ENCODE peak calls at places on chromosome 10, in seven cellular contexts. I, H, F, G, Q, C and N are unnamed samples.

GRCh38 chr10:31353574-31353973 is 34.6 kb downstream of the ZEB1 start:
- DNase-seq in F (no peak), G (peak), I (peak), H (no peak), C (no peak), Q (peak), N (no peak)

GRCh38 chr10:118436742-118437141 is 94.6 kb upstream of the FAM204A start:
- DNase-seq in G (no peak), I (no peak), C (no peak), Q (no peak), F (no peak), H (no peak), N (no peak)

GRCh38 chr10:61757525-61758397 is 95.0 kb downstream of the CABCOCO1 start:
- DNase-seq in C (no peak), H (no peak), I (no peak), Q (no peak), F (no peak), G (no peak), N (peak)

GRCh38 chr10:121043124-121043849 is 192.1 kb downstream of the WDR11 start:
- DNase-seq in H (no peak), C (no peak), Q (peak), F (no peak), G (no peak), I (no peak), N (no peak)

GRCh38 chr10:69663548-69663947 is 33.5 kb downstream of the FAM241B start:
- DNase-seq in G (no peak), Q (no peak), F (peak), I (no peak), C (peak), H (no peak), N (no peak)

GRCh38 chr10:79331709-79332108 is 15.6 kb upstream of the PPIF start:
- DNase-seq in F (no peak), C (no peak), H (no peak), G (peak), I (no peak), Q (no peak), N (no peak)

GRCh38 chr10:96840841-96841518 is 8.9 kb downstream of the LCOR start:
- DNase-seq in Q (peak), F (no peak), H (no peak), I (peak), C (no peak), G (no peak), N (no peak)

GRCh38 chr10:76902949-76903348 is 734.7 kb downstream of the KCNMA1 start:
- DNase-seq in H (peak), Q (no peak), C (no peak), F (peak), I (peak), G (no peak), N (no peak)

GRCh38 chr10:73647211-73647874 is 6.1 kb upstream of the MYOZ1 start:
- DNase-seq in H (peak), I (no peak), C (no peak), Q (no peak), G (no peak), F (peak), N (no peak)

GRCh38 chr10:59892697-59893096 is 13.7 kb downstream of the CCDC6 start:
- DNase-seq in H (no peak), F (no peak), C (peak), Q (no peak), I (no peak), G (no peak), N (no peak)

GRCh38 chr10:89122431-89123066 is 84.6 kb downstream of the CH25H start:
- DNase-seq in I (no peak), F (no peak), Q (no peak), G (no peak), C (no peak), H (no peak), N (no peak)

GRCh38 chr10:103557455-103557854 is 64.0 kb downstream of the NEURL1 start:
- DNase-seq in Q (peak), C (no peak), G (no peak), H (no peak), I (no peak), F (no peak), N (no peak)

GRCh38 chr10:27983144-27983543 is 15.7 kb downstream of the ODAD2 start:
- DNase-seq in H (no peak), I (no peak), G (no peak), Q (no peak), C (no peak), F (no peak), N (no peak)

GRCh38 chr10:112294169-112294568 is 11.0 kb downstream of the TECTB start:
- DNase-seq in Q (no peak), G (no peak), C (no peak), I (no peak), H (no peak), F (no peak), N (no peak)

GRCh38 chr10:8049151-8049873 is 5.2 kb upstream of the GATA3 start:
- DNase-seq in H (peak), I (no peak), Q (no peak), G (no peak), F (peak), C (no peak), N (peak)

GRCh38 chr10:113410618-113411017 is 142.2 kb upstream of the HABP2 start:
- DNase-seq in F (no peak), I (no peak), Q (no peak), H (no peak), C (no peak), G (no peak), N (no peak)

GRCh38 chr10:47454294-47455058 is 29.4 kb downstream of the ANXA8 start:
- DNase-seq in G (no peak), H (no peak), I (no peak), Q (no peak), F (no peak), C (no peak), N (no peak)

GRCh38 chr10:47453435-47454293 is 30.3 kb downstream of the ANXA8 start:
- DNase-seq in C (no peak), F (no peak), I (no peak), Q (no peak), G (no peak), H (peak), N (no peak)

GRCh38 chr10:47451998-47452494 is 31.9 kb downstream of the ANXA8 start:
- DNase-seq in I (no peak), G (no peak), C (no peak), H (no peak), Q (no peak), F (no peak), N (no peak)

GRCh38 chr10:47451275-47451997 is 32.5 kb downstream of the ANXA8 start:
- DNase-seq in F (no peak), I (no peak), Q (no peak), G (no peak), C (peak), H (no peak), N (no peak)

DNA sequence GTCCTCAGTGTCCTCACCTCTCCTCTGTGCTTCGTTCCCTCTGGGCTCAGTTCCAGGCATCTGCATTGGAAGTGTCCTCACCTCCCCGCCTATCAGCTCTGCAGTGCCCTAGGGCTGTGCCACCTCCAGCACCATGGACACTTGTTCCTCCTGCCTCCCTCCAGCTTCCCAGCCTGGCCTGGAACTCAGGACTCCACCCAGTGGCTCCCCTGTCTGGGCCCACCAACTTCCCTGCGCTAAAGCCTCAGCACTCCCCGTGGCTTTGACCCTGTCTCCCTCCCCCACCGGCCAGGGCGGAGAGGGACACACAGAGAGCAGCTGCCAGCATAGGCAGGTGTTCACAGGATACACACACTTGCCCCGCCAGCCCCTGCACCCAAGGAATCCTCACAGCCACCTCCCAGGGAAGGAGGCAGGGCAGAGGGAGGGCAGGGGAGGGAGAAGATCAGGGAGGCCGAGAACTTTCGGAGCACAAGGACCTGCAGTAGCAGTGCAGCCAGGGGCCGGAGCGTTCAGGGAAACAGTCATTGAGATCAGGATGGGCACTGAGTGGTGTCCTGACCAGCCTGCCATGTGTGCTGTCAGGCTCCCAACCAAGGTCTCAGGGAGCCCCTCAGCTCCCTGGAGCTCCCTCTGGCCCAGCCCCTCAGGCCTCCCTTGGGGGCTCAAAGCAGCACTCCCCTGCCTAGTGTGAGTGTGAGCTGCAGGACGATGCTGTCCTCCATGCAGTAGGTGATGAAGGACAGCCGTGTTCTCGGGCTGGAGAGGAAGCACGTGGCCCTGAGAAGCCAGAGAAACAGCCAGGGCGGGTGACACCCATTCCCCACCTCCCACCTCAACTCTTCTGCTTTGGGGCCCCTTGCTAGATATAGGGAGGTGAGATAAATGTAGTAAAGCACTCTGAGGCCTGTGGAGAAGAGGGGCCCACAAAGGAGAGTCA is 31.1 kb downstream of the ANXA8 start:
- DNase-seq in I (no peak), H (peak), F (no peak), Q (no peak), C (no peak), G (no peak), N (no peak)
- TF ChIP-seq JUND in I (no peak), H (no peak), F (no peak), Q (no peak), C (no peak), G (no peak), N (no peak)

GRCh38 chr10:20369863-20370736 is 527.0 kb downstream of the NEBL start:
- DNase-seq in H (no peak), G (no peak), I (no peak), F (peak), C (no peak), Q (no peak), N (peak)
- TF ChIP-seq JUND in H (no peak), G (no peak), I (no peak), F (no peak), C (no peak), Q (no peak), N (no peak)

GRCh38 chr10:4522296-4523000 is 303.6 kb upstream of the AKR1E2 start:
- DNase-seq in C (no peak), G (peak), F (no peak), I (no peak), H (no peak), Q (no peak), N (no peak)
- TF ChIP-seq JUND in C (no peak), G (no peak), F (no peak), I (no peak), H (no peak), Q (no peak), N (no peak)

DNA sequence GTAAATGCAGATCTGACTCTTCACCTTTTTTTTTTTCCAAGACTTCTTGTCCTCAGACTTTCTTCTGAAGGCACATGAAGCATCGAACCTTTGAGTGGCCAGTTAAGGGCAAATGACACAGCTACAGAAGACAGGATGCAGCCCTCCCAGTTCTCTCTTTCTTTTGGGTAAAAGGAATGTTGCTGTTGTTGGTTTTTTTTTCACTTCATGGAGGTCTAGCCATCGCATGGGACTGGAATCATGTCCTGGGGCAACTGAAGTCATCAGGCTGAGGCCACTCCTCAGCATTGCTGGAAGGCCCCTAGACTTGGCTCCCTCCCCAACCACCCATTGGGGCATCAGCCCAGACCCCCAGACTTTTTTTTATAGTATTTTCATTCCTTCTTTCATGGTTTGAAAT is 896.5 kb downstream of the SORCS1 start:
- DNase-seq in C (no peak), G (no peak), I (no peak), Q (no peak), H (no peak), F (no peak), N (no peak)
- TF ChIP-seq JUND in C (no peak), G (no peak), I (no peak), Q (no peak), H (no peak), F (no peak), N (no peak)

GRCh38 chr10:6058677-6059475 is 3.3 kb downstream of the IL2RA start:
- DNase-seq in Q (no peak), F (no peak), I (no peak), G (no peak), H (no peak), C (no peak), N (no peak)
- TF ChIP-seq JUND in Q (no peak), F (no peak), I (no peak), G (no peak), H (no peak), C (no peak), N (no peak)

GRCh38 chr10:35308809-35309208 is 27.5 kb upstream of the CCNY start:
- DNase-seq in F (no peak), I (no peak), C (no peak), H (no peak), G (no peak), Q (no peak), N (no peak)

GRCh38 chr10:35304649-35305048 is 31.7 kb upstream of the CCNY start:
- DNase-seq in G (no peak), C (no peak), I (no peak), F (no peak), H (no peak), Q (no peak), N (peak)

GRCh38 chr10:35307297-35307696 is 29.0 kb upstream of the CCNY start:
- DNase-seq in Q (no peak), F (no peak), G (no peak), H (no peak), C (no peak), I (no peak), N (no peak)

DNA sequence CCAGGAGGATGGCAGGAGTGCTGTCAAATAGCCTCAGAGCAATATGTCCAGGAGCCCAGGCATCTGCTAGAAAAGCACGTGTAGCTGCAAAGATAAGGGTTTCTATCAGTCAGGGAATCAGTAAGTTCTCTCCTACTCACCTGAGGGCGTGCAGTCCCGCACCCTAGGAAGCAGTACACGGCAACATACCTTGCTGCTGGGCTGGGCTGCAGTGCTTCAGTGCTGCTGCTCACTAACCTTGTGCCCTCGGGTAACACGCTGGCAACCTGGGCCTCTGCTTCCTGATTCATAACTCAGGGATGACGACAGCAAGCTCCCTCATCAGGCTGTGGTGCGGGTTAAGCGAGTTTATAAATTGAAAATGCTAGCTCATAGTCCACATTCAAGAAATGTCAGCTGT is 29.5 kb upstream of the CCNY start:
- DNase-seq in I (no peak), H (peak), G (no peak), F (no peak), C (no peak), Q (peak), N (peak)
- TF ChIP-seq JUND in I (no peak), H (no peak), G (no peak), F (no peak), C (no peak), Q (no peak), N (no peak)

GRCh38 chr10:122513053-122513452 is 47.5 kb upstream of the DMBT1 start:
- DNase-seq in C (no peak), I (no peak), Q (no peak), F (no peak), G (no peak), H (no peak), N (no peak)

GRCh38 chr10:122516733-122517132 is 43.8 kb upstream of the DMBT1 start:
- DNase-seq in F (no peak), H (no peak), I (no peak), C (no peak), G (no peak), Q (no peak), N (no peak)

GRCh38 chr10:122515022-122515424 is 45.5 kb upstream of the DMBT1 start:
- DNase-seq in H (no peak), Q (no peak), I (no peak), G (no peak), F (no peak), C (no peak), N (no peak)

GRCh38 chr10:122514045-122514840 is 46.3 kb upstream of the DMBT1 start:
- DNase-seq in F (no peak), I (no peak), G (no peak), Q (no peak), C (no peak), H (no peak), N (no peak)

GRCh38 chr10:122515588-122516231 is 44.8 kb upstream of the DMBT1 start:
- DNase-seq in F (no peak), G (no peak), C (no peak), I (no peak), Q (no peak), H (no peak), N (no peak)
- TF ChIP-seq JUND in F (no peak), G (no peak), C (no peak), I (no peak), Q (no peak), H (no peak), N (no peak)

GRCh38 chr10:85430991-85431390 is 935.6 kb downstream of the GRID1 start:
- DNase-seq in C (no peak), G (no peak), F (no peak), I (no peak), H (no peak), Q (peak), N (no peak)
- TF ChIP-seq JUND in C (no peak), G (no peak), F (no peak), I (no peak), H (no peak), Q (no peak), N (no peak)

GRCh38 chr10:131876021-131876420 is 24.8 kb upstream of the PPP2R2D start:
- DNase-seq in I (no peak), C (no peak), Q (no peak), G (no peak), H (no peak), F (no peak), N (no peak)
- TF ChIP-seq JUND in I (no peak), C (no peak), Q (no peak), G (no peak), H (no peak), F (no peak), N (no peak)